ENCODE peak calls at places on chromosomes 16 and 17, in seven cellular contexts. R is CD4-positive, CD25-positive, alpha-beta regulatory T cell; B is lung; H is lower lobe of right lung; K is A549; Y is HCT116; V is CD8-positive, alpha-beta T cell. E is an unnamed sample.

GRCh38 chr17:63132509-63132911 is 166.5 kb downstream of the TANC2 start:
- DNase-seq in R (no peak), B (no peak), H (no peak), K (no peak), Y (no peak), V (no peak), E (no peak)

GRCh38 chr16:75197522-75198134 is 9.3 kb downstream of the CTRB2 start:
- DNase-seq in R (no peak), B (no peak), H (peak), K (no peak), Y (no peak), V (no peak), E (no peak)

GRCh38 chr16:2842340-2843000 is 12.4 kb downstream of the ZG16B start:
- DNase-seq in R (peak), B (peak), H (peak), K (no peak), Y (peak), V (peak), E (no peak)

GRCh38 chr16:1310832-1311200 is 1.4 kb downstream of the UBE2I start:
- DNase-seq in R (peak), B (no peak), H (no peak), K (no peak), Y (no peak), V (peak), E (no peak)

GRCh38 chr17:13030459-13031305 is 12.9 kb upstream of the ELAC2 start:
- DNase-seq in R (peak), B (peak), H (no peak), K (peak), Y (no peak), V (peak), E (no peak)

GRCh38 chr16:48300391-48300856 is 53.1 kb upstream of the ABCC11 start:
- DNase-seq in R (no peak), B (peak), H (no peak), K (no peak), Y (peak), V (no peak), E (no peak)

GRCh38 chr16:4693956-4694663 is 748 bp downstream of the NUDT16L1 start:
- DNase-seq in R (peak), B (no peak), H (peak), K (peak), Y (no peak), V (peak), E (no peak)

GRCh38 chr17:77666881-77667395 is 291.6 kb upstream of the TNRC6C start:
- DNase-seq in R (peak), B (no peak), H (no peak), K (no peak), Y (no peak), V (peak), E (no peak)

GRCh38 chr16:89697161-89697615 is 4.3 kb downstream of the SPATA2L start:
- DNase-seq in R (no peak), B (no peak), H (peak), K (no peak), Y (no peak), V (no peak), E (no peak)

GRCh38 chr17:45261577-45262515 is at the start of gene SPATA32:
- DNase-seq in R (peak), B (no peak), H (peak), K (no peak), Y (no peak), V (peak), E (no peak)

GRCh38 chr17:39614545-39615157 is 6.9 kb upstream of the NEUROD2 start:
- DNase-seq in R (no peak), B (no peak), H (no peak), K (no peak), Y (no peak), V (no peak), E (no peak)

GRCh38 chr17:40341808-40342574 is 22.5 kb downstream of the GJD3 start:
- DNase-seq in R (no peak), B (peak), H (peak), K (peak), Y (no peak), V (no peak), E (no peak)

GRCh38 chr17:17305282-17305801 is 2.2 kb downstream of the NT5M start:
- DNase-seq in R (peak), B (no peak), H (no peak), K (no peak), Y (no peak), V (peak), E (no peak)

GRCh38 chr16:49639739-49640388 is 216.0 kb downstream of the ZNF423 start:
- DNase-seq in R (no peak), B (no peak), H (no peak), K (no peak), Y (no peak), V (no peak), E (no peak)

GRCh38 chr16:57025941-57026777 is 36.8 kb downstream of the NLRC5 start:
- DNase-seq in R (no peak), B (no peak), H (peak), K (no peak), Y (no peak), V (no peak), E (no peak)

GRCh38 chr17:47941246-47941997 is at the start of gene PNPO:
- DNase-seq in R (peak), B (peak), H (peak), K (peak), Y (peak), V (peak), E (peak)

GRCh38 chr17:36601303-36602029 is at the start of gene MRM1:
- DNase-seq in R (peak), B (peak), H (peak), K (peak), Y (peak), V (peak), E (peak)

GRCh38 chr17:27950995-27951394 is 57.8 kb upstream of the LYRM9 start:
- DNase-seq in R (no peak), B (no peak), H (no peak), K (no peak), Y (no peak), V (no peak), E (no peak)

GRCh38 chr17:42227849-42228696 is 33.8 kb upstream of the GHDC start:
- DNase-seq in R (no peak), B (no peak), H (no peak), K (no peak), Y (no peak), V (no peak), E (no peak)

GRCh38 chr17:59432657-59433056 is 101.2 kb downstream of the YPEL2 start:
- DNase-seq in R (no peak), B (no peak), H (no peak), K (no peak), Y (no peak), V (no peak), E (no peak)

GRCh38 chr16:1125471-1125870 is 27.4 kb upstream of the CACNA1H start:
- DNase-seq in R (peak), B (no peak), H (no peak), K (no peak), Y (peak), V (no peak), E (no peak)

GRCh38 chr17:10737168-10737622 is 7.4 kb upstream of the TMEM220 start:
- DNase-seq in R (peak), B (peak), H (peak), K (peak), Y (peak), V (no peak), E (no peak)

GRCh38 chr16:50121721-50122445 is 31.2 kb upstream of the TENT4B start:
- DNase-seq in R (peak), B (no peak), H (no peak), K (no peak), Y (no peak), V (peak), E (no peak)

GRCh38 chr17:5422505-5422904 is 2.5 kb downstream of the RPAIN start:
- DNase-seq in R (no peak), B (no peak), H (no peak), K (peak), Y (peak), V (no peak), E (no peak)

GRCh38 chr16:19127205-19127604 is 13.4 kb downstream of the ITPRIPL2 start:
- DNase-seq in R (no peak), B (no peak), H (no peak), K (no peak), Y (no peak), V (no peak), E (no peak)

GRCh38 chr17:42913981-42914617 is 13.5 kb downstream of the G6PC1 start:
- DNase-seq in R (no peak), B (no peak), H (no peak), K (no peak), Y (no peak), V (no peak), E (no peak)

GRCh38 chr16:57624044-57624688 is 4.3 kb upstream of the ADGRG1 start:
- DNase-seq in R (no peak), B (no peak), H (no peak), K (no peak), Y (no peak), V (no peak), E (no peak)

GRCh38 chr16:5442986-5443385 is 345.4 kb upstream of the EEF2KMT start:
- DNase-seq in R (no peak), B (no peak), H (no peak), K (no peak), Y (no peak), V (no peak), E (no peak)

GRCh38 chr17:45841883-45842525 is 2.7 kb upstream of the SPPL2C start:
- DNase-seq in R (no peak), B (no peak), H (no peak), K (no peak), Y (no peak), V (no peak), E (no peak)

GRCh38 chr16:19167710-19168172 is 299 bp upstream of the SYT17 start:
- DNase-seq in R (peak), B (peak), H (peak), K (peak), Y (peak), V (no peak), E (no peak)

GRCh38 chr17:15409721-15410247 is 57.6 kb downstream of the CDRT4 start:
- DNase-seq in R (no peak), B (no peak), H (no peak), K (no peak), Y (no peak), V (no peak), E (no peak)

GRCh38 chr17:32497431-32498205 is 10.8 kb downstream of the CDK5R1 start:
- DNase-seq in R (no peak), B (no peak), H (no peak), K (no peak), Y (no peak), V (no peak), E (no peak)

GRCh38 chr16:68275611-68276191 is 11.4 kb downstream of the SLC7A6 start:
- DNase-seq in R (peak), B (no peak), H (no peak), K (no peak), Y (no peak), V (no peak), E (no peak)

DNA sequence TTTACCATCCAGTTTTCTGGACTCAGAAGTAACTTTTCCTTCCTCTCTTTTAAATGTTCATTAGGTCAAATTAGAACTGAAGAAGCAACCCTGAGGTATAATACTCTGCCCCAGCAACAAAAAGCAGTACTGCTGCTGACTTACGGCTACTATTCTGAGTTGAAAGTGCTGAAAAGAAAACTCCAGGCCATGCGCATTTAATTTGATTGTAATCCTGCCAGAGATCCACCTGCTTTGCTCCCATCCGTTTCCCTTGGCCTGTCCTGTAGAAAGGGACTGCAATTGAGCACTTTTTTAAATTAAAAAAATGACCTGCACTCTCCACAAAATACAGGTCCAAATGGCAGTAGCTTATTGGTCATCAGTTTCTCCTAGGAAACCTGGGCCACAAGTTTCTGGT is 61.6 kb downstream of the PITPNC1 start:
- DNase-seq in R (no peak), B (no peak), H (no peak), K (no peak), Y (no peak), V (no peak), E (no peak)
- H3K27ac ChIP-seq in R (no peak), B (no peak), H (no peak), K (no peak), Y (no peak), V (no peak), E (no peak)

GRCh38 chr17:29590979-29591736 is 1.7 kb upstream of the GIT1 start:
- DNase-seq in R (peak), B (no peak), H (peak), K (peak), Y (peak), V (no peak), E (no peak)

GRCh38 chr17:29590261-29590978 is 972 bp upstream of the GIT1 start:
- DNase-seq in R (no peak), B (no peak), H (peak), K (peak), Y (peak), V (no peak), E (no peak)

GRCh38 chr17:29592850-29593545 is at the start of gene ANKRD13B:
- DNase-seq in R (peak), B (no peak), H (peak), K (no peak), Y (no peak), V (no peak), E (no peak)

GRCh38 chr17:29593546-29594440 is 861 bp downstream of the ANKRD13B start:
- DNase-seq in R (peak), B (no peak), H (peak), K (no peak), Y (no peak), V (no peak), E (no peak)

DNA sequence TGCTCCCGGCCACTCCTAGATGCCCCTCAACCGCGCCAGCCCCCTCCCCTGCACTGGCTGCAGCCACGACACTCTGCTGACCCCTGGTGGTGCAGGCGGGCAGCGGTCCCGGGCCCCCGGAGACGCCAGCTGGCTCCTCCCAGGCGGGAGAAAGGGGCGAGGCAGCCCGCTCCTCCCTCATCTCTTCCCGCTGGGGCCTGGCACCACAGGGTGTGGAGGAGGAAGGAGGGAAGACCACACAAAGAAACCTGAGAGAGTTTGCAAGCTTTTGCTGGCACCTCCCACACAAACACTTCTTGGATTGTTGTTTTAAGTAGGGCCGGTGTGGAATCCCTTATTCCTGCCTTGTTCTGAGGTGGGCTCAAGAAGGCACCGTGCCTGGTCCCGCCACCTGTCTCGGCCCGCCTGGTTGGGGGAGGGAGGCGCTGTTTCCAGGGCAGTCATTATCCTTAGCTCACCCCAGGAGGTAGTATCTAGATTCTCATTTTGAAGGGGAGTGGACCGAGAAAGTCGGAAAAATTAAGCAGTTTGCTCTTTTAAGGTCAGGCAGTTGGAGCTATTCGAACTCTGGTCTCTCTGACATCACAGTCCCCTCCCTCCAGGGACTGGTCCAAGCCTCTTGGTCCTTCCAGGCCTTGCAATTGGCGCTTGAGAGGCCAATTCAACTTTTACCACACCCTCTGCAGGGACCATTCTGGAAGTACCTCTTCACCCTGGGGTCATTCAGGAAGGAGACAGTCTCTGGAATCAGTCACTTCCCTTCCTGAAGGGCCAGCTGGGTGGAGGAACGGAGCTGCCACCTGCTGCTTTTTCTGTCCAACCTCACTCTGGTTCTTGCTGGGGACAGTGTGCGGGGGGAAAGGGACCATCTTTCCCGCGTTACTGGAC is 951 bp upstream of the ANKRD13B start:
- DNase-seq in R (peak), B (peak), H (peak), K (peak), Y (peak), V (peak), E (no peak)
- H3K27ac ChIP-seq in R (peak), B (peak), H (peak), K (peak), Y (peak), V (no peak), E (peak)

GRCh38 chr17:68602267-68602644 is 1.1 kb upstream of the FAM20A start:
- DNase-seq in R (no peak), B (no peak), H (no peak), K (no peak), Y (no peak), V (no peak), E (no peak)
- H3K27ac ChIP-seq in R (no peak), B (peak), H (peak), K (no peak), Y (no peak), V (no peak), E (peak)

GRCh38 chr17:35596530-35597233 is 9.6 kb downstream of the AP2B1 start:
- DNase-seq in R (no peak), B (no peak), H (no peak), K (no peak), Y (no peak), V (no peak), E (no peak)
- H3K27ac ChIP-seq in R (no peak), B (no peak), H (no peak), K (no peak), Y (no peak), V (no peak), E (no peak)

GRCh38 chr17:9307313-9307998 is 268.2 kb downstream of the STX8 start:
- DNase-seq in R (no peak), B (no peak), H (no peak), K (no peak), Y (no peak), V (no peak), E (no peak)
- H3K27ac ChIP-seq in R (no peak), B (no peak), H (no peak), K (no peak), Y (peak), V (no peak), E (no peak)

GRCh38 chr17:50192116-50192872 is 9.1 kb downstream of the COL1A1 start:
- DNase-seq in R (no peak), B (no peak), H (no peak), K (no peak), Y (no peak), V (no peak), E (no peak)

GRCh38 chr17:50190278-50191069 is 11.0 kb downstream of the COL1A1 start:
- DNase-seq in R (no peak), B (no peak), H (no peak), K (no peak), Y (no peak), V (no peak), E (no peak)

GRCh38 chr17:50189396-50190277 is 11.8 kb downstream of the COL1A1 start:
- DNase-seq in R (no peak), B (no peak), H (no peak), K (no peak), Y (no peak), V (no peak), E (no peak)

GRCh38 chr17:50192873-50193274 is 8.6 kb downstream of the COL1A1 start:
- DNase-seq in R (no peak), B (no peak), H (no peak), K (no peak), Y (no peak), V (no peak), E (no peak)

DNA sequence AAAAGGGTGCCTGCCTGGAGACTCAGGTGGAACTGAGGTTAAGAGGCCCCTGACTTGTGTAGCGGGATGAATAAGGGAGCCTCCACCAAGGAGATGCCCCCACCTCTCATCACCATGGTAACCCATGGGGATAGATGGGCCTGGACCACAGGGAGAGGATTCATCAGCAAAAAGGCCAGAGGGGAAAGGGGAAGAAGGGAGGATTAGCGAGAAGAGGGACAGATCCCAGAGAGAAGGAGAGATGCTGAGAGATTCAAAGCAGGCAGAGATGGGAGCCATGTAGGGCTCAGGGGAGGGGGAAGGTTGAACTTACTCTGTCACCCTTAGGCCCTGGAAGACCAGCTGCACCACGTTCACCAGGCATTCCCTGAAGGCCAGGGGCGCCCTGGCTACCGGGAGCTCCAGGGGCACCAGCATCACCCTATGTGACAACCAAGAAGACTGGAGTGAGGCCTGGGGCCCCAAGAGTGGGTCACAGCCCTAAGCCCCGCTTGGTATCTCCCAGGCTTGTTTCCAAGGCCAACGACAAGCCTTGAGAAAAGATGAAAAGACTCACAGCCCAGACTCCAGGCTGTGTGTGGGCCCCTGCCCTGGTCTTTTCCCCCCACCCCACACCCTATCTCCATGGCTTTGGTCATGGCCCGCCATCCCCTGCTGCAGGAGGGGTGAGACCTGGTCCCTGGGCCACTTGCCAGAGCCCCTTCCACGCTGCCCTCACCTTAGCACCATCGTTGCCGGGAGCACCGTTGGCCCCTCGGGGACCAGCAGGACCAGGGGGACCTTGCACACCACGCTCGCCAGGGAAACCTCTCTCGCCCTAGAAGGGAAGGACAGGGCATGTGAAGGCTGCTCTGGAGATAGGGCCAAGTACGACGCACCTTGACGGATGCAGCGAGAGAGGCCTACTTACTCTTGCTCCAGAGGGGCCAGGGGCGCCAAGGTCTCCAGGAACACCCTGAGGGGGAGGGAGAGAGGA is 10.1 kb downstream of the COL1A1 start:
- DNase-seq in R (no peak), B (no peak), H (no peak), K (no peak), Y (no peak), V (no peak), E (no peak)
- H3K27ac ChIP-seq in R (no peak), B (no peak), H (no peak), K (no peak), Y (no peak), V (no peak), E (no peak)

DNA sequence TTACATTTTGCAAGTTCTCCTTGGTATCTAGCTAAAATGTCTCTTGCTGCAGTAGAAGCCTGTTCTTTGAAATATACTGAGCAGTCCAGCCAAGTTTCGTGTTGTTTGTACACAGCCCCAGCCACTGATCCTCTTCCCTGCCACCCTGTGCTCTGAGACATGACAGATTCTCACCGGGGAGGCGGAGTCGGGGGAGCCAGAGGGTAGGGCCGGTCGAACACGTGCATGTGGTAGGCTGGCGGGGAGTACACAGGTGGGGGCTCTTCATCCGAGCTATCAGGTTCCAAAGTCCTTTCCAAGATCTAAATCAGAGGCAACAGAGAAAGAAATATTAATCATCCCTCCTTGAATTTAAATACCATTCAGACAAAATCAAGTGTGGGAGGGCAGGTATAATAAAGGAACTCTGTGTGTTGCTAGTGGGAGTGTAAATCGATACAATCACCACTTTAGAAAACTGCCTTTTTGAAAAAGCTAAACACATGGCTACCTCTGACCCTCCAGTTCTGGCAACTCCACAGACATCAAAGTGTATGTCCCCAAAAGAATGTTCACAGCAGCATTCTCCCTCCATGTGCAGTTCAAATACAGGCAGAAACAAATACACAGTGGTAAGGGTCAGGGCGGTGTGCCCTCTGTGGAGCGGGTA is 29.7 kb upstream of the MRPS23 start:
- DNase-seq in R (no peak), B (no peak), H (no peak), K (peak), Y (no peak), V (no peak), E (no peak)
- H3K27ac ChIP-seq in R (no peak), B (peak), H (no peak), K (peak), Y (peak), V (no peak), E (peak)